ENCODE peak calls at places on chromosomes 4 and X, in ten cellular contexts. U, G, L, A, O, R, Y, Z, X and H are unnamed samples.

GRCh38 chr4:17322514-17322913 is 189.4 kb downstream of the QDPR start:
- DNase-seq in U (no peak), L (no peak), X (no peak), A (no peak), R (peak; percentile 42), O (no peak), Y (no peak), G (peak; percentile 16), Z (no peak), H (no peak)

GRCh38 chr4:102620697-102621497 is 119.7 kb downstream of the NFKB1 start:
- DNase-seq in G (peak; percentile 82), L (peak; percentile 51), U (peak; percentile 34), R (peak; percentile 53), X (peak; percentile 92), Y (no peak), Z (no peak), A (peak; percentile 76), O (peak; percentile 34), H (peak; percentile 58)

GRCh38 chr4:156188596-156188995 is 234.9 kb upstream of the CTSO start:
- DNase-seq in R (no peak), U (no peak), X (no peak), Z (no peak), O (no peak), L (no peak), G (no peak), A (no peak), Y (no peak), H (no peak)

GRCh38 chr4:8911311-8912088 is 39.9 kb upstream of the HMX1 start:
- DNase-seq in X (no peak), O (peak; percentile 19), G (no peak), L (peak; percentile 10), A (no peak), U (no peak), R (no peak), Z (no peak), Y (no peak), H (peak; percentile 18)

GRCh38 chrX:39762266-39762841 is 335.4 kb downstream of the BCOR start:
- DNase-seq in X (no peak), Z (no peak), O (no peak), R (no peak), Y (no peak), U (no peak), A (no peak), G (peak; percentile 84), L (no peak), H (no peak)

GRCh38 chr4:6338951-6339817 is 69.5 kb downstream of the WFS1 start:
- DNase-seq in A (no peak), G (no peak), Z (no peak), R (no peak), X (no peak), U (no peak), O (no peak), L (no peak), Y (no peak), H (no peak)

GRCh38 chr4:87530868-87531267 is 1.7 kb upstream of the SPARCL1 start:
- DNase-seq in X (no peak), A (no peak), G (peak; percentile 27), O (peak; percentile 77), R (peak; percentile 24), L (peak; percentile 81), Z (peak; percentile 84), Y (no peak), U (no peak), H (peak; percentile 30)

GRCh38 chr4:7661846-7662506 is 227.2 kb upstream of the PSAPL1 start:
- DNase-seq in U (peak; percentile 82), L (no peak), Z (no peak), O (no peak), A (no peak), G (no peak), X (no peak), Y (no peak), R (no peak), H (no peak)

DNA sequence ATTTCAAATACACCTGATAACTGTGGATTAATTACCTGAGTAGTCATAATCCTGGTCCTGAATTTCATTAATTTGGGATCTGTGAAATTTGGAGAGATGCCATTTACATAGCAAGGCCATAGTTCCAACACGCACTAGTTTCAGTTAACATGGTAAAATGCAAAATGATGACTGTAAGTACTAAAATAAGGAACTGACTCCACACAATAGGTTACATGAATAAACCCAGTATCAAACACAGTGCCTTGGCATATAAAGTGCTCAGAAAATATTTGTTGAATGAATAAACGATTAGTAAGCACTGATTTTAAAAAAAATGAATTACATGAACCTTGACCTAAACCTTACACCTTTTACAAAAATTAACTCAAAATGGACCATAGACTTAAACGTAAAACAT is 9.0 kb downstream of the FBXO8 start:
- DNase-seq in L (no peak), X (no peak), Y (no peak), G (no peak), R (no peak), O (no peak), A (no peak), Z (no peak), U (no peak), H (no peak)
- H3K27ac ChIP-seq in L (no peak overlapping the region), X (no peak overlapping the region), Y (no peak overlapping the region), G (no peak overlapping the region), R (no peak overlapping the region), O (no peak overlapping the region), A (no peak overlapping the region), Z (no peak overlapping the region), U (no peak overlapping the region), H (no peak overlapping the region)

DNA sequence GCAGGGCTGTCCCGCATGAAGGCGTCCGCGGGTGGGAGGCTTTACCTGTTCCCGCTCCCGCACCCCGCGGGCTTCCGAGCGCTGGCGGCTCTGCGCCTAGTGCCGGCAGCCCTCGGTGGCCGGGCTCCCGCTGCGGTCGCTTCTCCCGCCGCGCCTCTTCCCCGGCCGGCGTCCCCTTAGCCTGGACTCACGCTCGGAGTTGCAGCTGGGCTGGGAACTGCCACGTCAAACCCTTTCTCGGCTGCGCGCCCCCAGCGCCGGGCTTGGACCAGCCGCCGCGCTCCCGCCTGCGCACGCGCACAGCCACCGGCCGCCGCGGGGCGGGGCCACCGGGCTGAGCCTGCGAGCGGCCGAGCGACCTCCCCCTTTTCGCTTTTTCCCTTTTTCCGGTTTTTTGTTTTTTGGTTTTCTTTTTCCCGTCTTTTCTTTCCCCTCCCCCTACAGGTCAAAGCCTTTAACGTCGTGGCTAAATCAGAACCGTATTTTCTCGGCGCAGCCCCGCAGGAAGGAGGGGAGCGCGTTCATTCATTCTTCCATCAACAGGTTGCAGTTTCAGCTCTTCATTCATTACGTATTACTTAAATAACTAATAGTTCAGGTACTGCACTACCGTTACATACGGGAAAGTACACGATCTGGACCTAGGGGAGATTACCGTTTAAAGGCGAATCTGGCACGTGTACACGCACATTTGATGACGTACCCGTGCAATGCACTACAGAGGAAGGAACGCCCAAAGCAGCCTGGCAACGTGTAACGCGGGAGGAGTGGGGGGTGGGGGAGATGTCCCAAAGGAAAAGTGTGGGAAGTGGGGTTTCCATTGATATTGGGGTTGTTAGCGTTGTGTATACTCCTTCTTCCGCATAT is at the start of gene SEC24D:
- DNase-seq in A (peak; percentile 50), U (peak; percentile 92), Z (peak; percentile 75), L (peak; percentile 92), Y (peak; percentile 78), X (peak; percentile 73), G (peak; percentile 87), R (peak; percentile 84), O (peak; percentile 73), H (peak; percentile 91)
- TF ChIP-seq POLR2A in A (peak; percentile 72), U (peak; percentile 95), Z (peak; percentile 71), L (peak; percentile 67), Y (peak; percentile 81), X (peak; percentile 66), G (peak; percentile 92), R (peak; percentile 95), O (no peak), H (no peak)

GRCh38 chrX:41086627-41086932 is 1.3 kb downstream of the USP9X start:
- DNase-seq in L (no peak), Y (no peak), Z (no peak), O (no peak), R (peak; percentile 66), G (no peak), U (no peak), A (no peak), X (no peak), H (no peak)

GRCh38 chrX:41092776-41093175 is 7.5 kb downstream of the USP9X start:
- DNase-seq in A (no peak), R (no peak), Y (no peak), O (no peak), X (no peak), U (no peak), Z (no peak), L (no peak), G (no peak), H (no peak)

GRCh38 chrX:41087219-41087618 is 2.0 kb downstream of the USP9X start:
- DNase-seq in O (no peak), X (no peak), Y (no peak), G (no peak), A (no peak), Z (no peak), U (no peak), L (no peak), R (no peak), H (no peak)

GRCh38 chrX:41095174-41095573 is 9.9 kb downstream of the USP9X start:
- DNase-seq in Y (no peak), A (no peak), U (no peak), O (no peak), X (no peak), L (no peak), Z (no peak), R (no peak), G (no peak), H (no peak)

GRCh38 chrX:41090568-41091238 is 5.5 kb downstream of the USP9X start:
- DNase-seq in X (peak; percentile 37), R (no peak), G (peak; percentile 35), O (no peak), Y (no peak), U (no peak), A (no peak), Z (no peak), L (no peak), H (no peak)
- H3K27ac ChIP-seq in X (peak overlapping the region; percentile 26), R (no peak overlapping the region), G (no peak overlapping the region), O (no peak overlapping the region), Y (no peak overlapping the region), U (peak overlapping the region; percentile 11), A (no peak overlapping the region), Z (peak overlapping the region; percentile 4), L (no peak overlapping the region), H (no peak overlapping the region)

GRCh38 chr4:185590982-185591381 is 55.7 kb upstream of the PDLIM3 start:
- DNase-seq in R (no peak), A (no peak), G (no peak), U (no peak), L (no peak), O (no peak), Z (no peak), Y (no peak), X (no peak), H (no peak)

GRCh38 chr4:185587065-185587443 is 51.7 kb upstream of the PDLIM3 start:
- DNase-seq in A (no peak), U (no peak), O (no peak), Z (no peak), R (no peak), X (no peak), L (no peak), Y (no peak), G (no peak), H (no peak)

GRCh38 chr4:185591679-185592141 is 56.4 kb upstream of the PDLIM3 start:
- DNase-seq in O (no peak), A (no peak), G (peak; percentile 29), X (peak; percentile 75), R (no peak), Z (no peak), U (no peak), Y (no peak), L (peak; percentile 54), H (no peak)

GRCh38 chr4:185587444-185588161 is 52.3 kb upstream of the PDLIM3 start:
- DNase-seq in A (no peak), R (no peak), G (peak; percentile 68), X (no peak), U (no peak), Z (no peak), Y (peak; percentile 38), O (no peak), L (no peak), H (peak; percentile 50)

DNA sequence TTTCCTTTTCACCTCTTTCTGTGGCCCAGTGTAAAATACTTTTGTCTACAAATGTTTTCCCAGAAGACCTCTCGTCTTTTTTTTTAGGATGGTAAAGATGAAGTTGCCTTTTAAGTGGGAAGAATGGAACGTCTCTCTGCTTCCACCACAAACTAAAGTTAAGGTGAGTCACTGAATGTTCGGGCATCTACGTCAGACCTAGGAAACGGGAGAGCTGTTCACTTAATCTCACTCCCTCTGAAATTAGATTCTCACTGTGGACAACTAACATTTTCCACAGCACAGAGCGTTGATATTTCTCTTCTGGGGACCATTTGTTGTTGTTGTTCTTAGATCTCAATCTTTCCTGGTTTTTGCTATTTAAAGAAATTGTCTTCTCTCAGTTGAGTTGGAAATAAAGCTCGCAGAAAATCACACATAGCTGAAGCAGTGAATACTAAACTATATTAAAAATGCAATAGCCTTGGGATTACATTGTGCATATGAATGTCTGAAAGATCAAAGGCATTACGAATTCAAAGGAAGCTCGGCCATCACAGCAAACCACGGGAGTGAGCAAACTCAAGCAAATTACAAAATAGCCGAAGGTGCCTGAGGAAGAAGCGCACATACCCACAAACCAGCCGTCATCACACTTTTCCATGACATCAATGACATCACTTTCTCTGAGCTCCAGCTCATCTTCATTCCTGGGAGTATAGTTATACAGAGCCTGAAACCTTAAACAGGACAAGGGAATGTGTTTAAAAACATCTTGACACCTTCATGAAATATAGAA is 53.9 kb upstream of the PDLIM3 start:
- DNase-seq in R (no peak), Z (no peak), A (peak; percentile 81), Y (no peak), G (peak; percentile 47), O (no peak), U (no peak), X (no peak), L (no peak), H (no peak)
- TF ChIP-seq POLR2A in R (no peak), Z (no peak), A (no peak), Y (no peak), G (no peak), O (no peak), U (no peak), X (no peak), L (no peak), H (no peak)